ENCODE peak calls at places on chromosome 9, in four cellular contexts. F is DMS153, N is Calu3, S is H7. I is an unnamed sample.

GRCh38 chr9:16247188-16247875 is 623.1 kb downstream of the BNC2 start:
- DNase-seq in F (no peak), N (no peak), S (no peak), I (no peak)

GRCh38 chr9:125983681-125984080 is 236.5 kb downstream of the PBX3 start:
- DNase-seq in F (no peak), N (no peak), S (no peak), I (no peak)

GRCh38 chr9:3692606-3693005 is 166.8 kb upstream of the RFX3 start:
- DNase-seq in F (no peak), N (no peak), S (no peak), I (no peak)

GRCh38 chr9:11158676-11159075 is 545.9 kb upstream of the PTPRD start:
- DNase-seq in F (no peak), N (no peak), S (no peak), I (no peak)

GRCh38 chr9:14205463-14205862 is 108.5 kb downstream of the NFIB start:
- DNase-seq in F (no peak), N (no peak), S (no peak), I (no peak)

GRCh38 chr9:129239946-129240490 is 62.0 kb upstream of the IER5L start:
- DNase-seq in F (no peak), N (no peak), S (no peak), I (no peak)

GRCh38 chr9:125995706-125996105 is 248.5 kb downstream of the PBX3 start:
- DNase-seq in F (no peak), N (no peak), S (no peak), I (no peak)

GRCh38 chr9:92524881-92525280 is 10.9 kb downstream of the ECM2 start:
- DNase-seq in F (no peak), N (no peak), S (no peak), I (no peak)

GRCh38 chr9:78332381-78332780 is 35.5 kb downstream of the PSAT1 start:
- DNase-seq in F (no peak), N (no peak), S (no peak), I (no peak)